ENCODE peak calls at places on chromosomes 7 and 10, in six cellular contexts. W is IMR-90, I is mesenchymal stem cell, Q is H1, P is H9, N is trophoblast cell. M is an unnamed sample.

GRCh38 chr10:5776881-5777197 is 36.4 kb downstream of the GDI2 start:
- DNase-seq in W (peak; percentile 71), I (peak; percentile 21), Q (no peak), P (no peak), N (no peak), M (no peak)

GRCh38 chr7:151633516-151633812 is 113.8 kb upstream of the RHEB start:
- DNase-seq in W (no peak), I (no peak), Q (no peak), P (no peak), N (no peak), M (no peak)

GRCh38 chr7:64558781-64559180 is 4.1 kb downstream of the ZNF680 start:
- DNase-seq in W (no peak), I (no peak), Q (no peak), P (no peak), N (no peak), M (no peak)

GRCh38 chr7:2687338-2687869 is 598 bp upstream of the AMZ1 start:
- DNase-seq in W (peak; percentile 75), I (peak; percentile 28), Q (peak; percentile 55), P (no peak), N (peak; percentile 86), M (no peak)

GRCh38 chr10:18328941-18329340 is 188.7 kb downstream of the CACNB2 start:
- DNase-seq in W (no peak), I (no peak), Q (no peak), P (no peak), N (no peak), M (no peak)

GRCh38 chr7:409344-410281 is 110.0 kb downstream of the PDGFA start:
- DNase-seq in W (no peak), I (no peak), Q (no peak), P (peak; percentile 26), N (no peak), M (no peak)

GRCh38 chr10:10780746-10781145 is 236.9 kb upstream of the CELF2 start:
- DNase-seq in W (peak; percentile 64), I (no peak), Q (no peak), P (no peak), N (no peak), M (no peak)

GRCh38 chr7:41999736-42000283 is 237.2 kb downstream of the GLI3 start:
- DNase-seq in W (peak; percentile 31), I (no peak), Q (no peak), P (no peak), N (no peak), M (no peak)

GRCh38 chr7:47778153-47778661 is 170.1 kb downstream of the PKD1L1 start:
- DNase-seq in W (no peak), I (no peak), Q (no peak), P (no peak), N (peak; percentile 88), M (no peak)

GRCh38 chr7:47782792-47783191 is 165.5 kb downstream of the PKD1L1 start:
- DNase-seq in W (no peak), I (no peak), Q (no peak), P (no peak), N (peak; percentile 89), M (no peak)

GRCh38 chr7:47782022-47782421 is 166.2 kb downstream of the PKD1L1 start:
- DNase-seq in W (peak; percentile 33), I (no peak), Q (no peak), P (no peak), N (no peak), M (no peak)

GRCh38 chr7:47779341-47779771 is 168.9 kb downstream of the PKD1L1 start:
- DNase-seq in W (no peak), I (no peak), Q (no peak), P (no peak), N (peak; percentile 99), M (no peak)

DNA sequence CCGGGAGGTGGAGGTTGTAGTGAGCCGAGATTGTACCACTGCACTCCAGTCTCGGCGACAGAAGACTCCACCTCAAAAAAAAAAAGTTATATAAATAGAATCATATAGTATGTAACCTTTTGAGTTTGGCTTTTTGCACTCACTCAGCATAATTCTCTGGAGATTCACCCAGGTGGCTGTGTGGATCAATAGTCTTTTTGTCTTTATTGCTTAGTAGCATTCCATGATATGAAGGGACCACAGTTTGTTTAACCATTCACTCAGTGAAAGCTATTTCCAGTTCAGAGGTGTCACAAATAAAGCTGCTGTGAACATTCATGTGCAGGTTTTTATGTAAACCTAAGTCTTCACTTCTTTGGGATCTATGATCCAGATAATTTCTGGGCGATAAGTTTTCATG is 167.7 kb downstream of the PKD1L1 start:
- DNase-seq in W (no peak), I (no peak), Q (no peak), P (no peak), N (no peak), M (no peak)
- H3K4me1 ChIP-seq in W (peaks cover 19% of the 10 kb centered on the region), I (peaks cover 8% of the 10 kb centered on the region), Q (no peaks in the 10 kb centered on the region), P (no peaks in the 10 kb centered on the region), N (peaks cover 8% of the 10 kb centered on the region), M (no peaks in the 10 kb centered on the region)

GRCh38 chr7:45000096-45001032 is at the start of gene CCM2:
- DNase-seq in W (peak; percentile 32), I (peak; percentile 46), Q (no peak), P (no peak), N (peak; percentile 45), M (no peak)
- H3K18ac ChIP-seq in W (peak within 1 kb of the TSS; percentile 83), I (peak within 1 kb of the TSS; percentile 84), Q (peak within 1 kb of the TSS; percentile 78), P (peak within 1 kb of the TSS; percentile 99), N (peak within 1 kb of the TSS; percentile 97), M (peak within 1 kb of the TSS; percentile 89)

GRCh38 chr10:96025566-96025965 is 17.8 kb upstream of the CCNJ start:
- DNase-seq in W (peak; percentile 6), I (peak; percentile 16), Q (peak; percentile 52), P (peak; percentile 76), N (peak; percentile 53), M (no peak)
- H2AFZ ChIP-seq in W (no peak overlapping the region), I (no peak overlapping the region), Q (no peak overlapping the region), P (no peak overlapping the region), N (no peak overlapping the region), M (peak overlapping the region; percentile 11)

GRCh38 chr10:118047363-118047719 is 600 bp upstream of the RAB11FIP2 start:
- DNase-seq in W (no peak), I (no peak), Q (no peak), P (no peak), N (no peak), M (no peak)

GRCh38 chr10:118057351-118057750 is 10.6 kb upstream of the RAB11FIP2 start:
- DNase-seq in W (no peak), I (no peak), Q (no peak), P (peak; percentile 58), N (no peak), M (no peak)

GRCh38 chr10:118054383-118054782 is 7.6 kb upstream of the RAB11FIP2 start:
- DNase-seq in W (no peak), I (no peak), Q (no peak), P (no peak), N (no peak), M (no peak)

DNA sequence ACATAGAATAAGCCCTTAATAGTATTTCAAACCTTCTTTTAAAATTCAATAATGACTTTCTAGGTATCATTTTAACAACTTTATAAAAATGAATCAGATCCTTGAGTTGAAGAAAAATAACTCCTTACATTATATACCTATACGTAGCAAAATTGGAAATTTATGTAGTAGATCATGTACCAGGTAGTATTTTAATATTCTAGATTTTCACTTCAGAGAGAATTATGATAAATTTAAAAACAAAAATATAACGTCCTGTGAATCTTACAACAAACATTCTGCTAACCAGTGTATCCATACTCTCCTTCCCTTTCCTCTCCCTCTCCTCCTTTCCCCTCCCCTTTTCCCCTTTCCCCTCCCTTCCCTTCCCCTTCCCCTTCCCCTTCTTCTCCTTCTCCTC is 6.1 kb upstream of the RAB11FIP2 start:
- DNase-seq in W (no peak), I (no peak), Q (no peak), P (no peak), N (no peak), M (no peak)
- H3K4me1 ChIP-seq in W (no peaks in the 10 kb centered on the region), I (no peaks in the 10 kb centered on the region), Q (peaks cover 6% of the 10 kb centered on the region), P (peaks cover 5% of the 10 kb centered on the region), N (no peaks in the 10 kb centered on the region), M (no peaks in the 10 kb centered on the region)

GRCh38 chr10:14409247-14409646 is 78.5 kb upstream of the FRMD4A start:
- DNase-seq in W (no peak), I (no peak), Q (no peak), P (no peak), N (no peak), M (no peak)
- H3K18ac ChIP-seq in W (peak overlapping the region; percentile 95), I (no peak overlapping the region), Q (no peak overlapping the region), P (no peak overlapping the region), N (no peak overlapping the region), M (no peak overlapping the region)

M was measured in neuronal stem cell.